ENCODE peak calls at places on chromosomes 5 and 9, in ten cellular contexts. One of them, this sample, is unnamed.

GRCh38 chr5:108898257-108898656 is 150.6 kb downstream of the FER start:
- DNase-seq in NT2/D1: no peak
- DNase-seq in Caco-2: no peak
- DNase-seq in right lobe of liver: no peak
- DNase-seq in ovary: no peak
- DNase-seq in breast epithelium: no peak
- DNase-seq in cardiac muscle cell: no peak
- DNase-seq in upper lobe of right lung: no peak
- DNase-seq in sigmoid colon: no peak
- DNase-seq in pancreas: no peak
- DNase-seq in this sample: no peak

GRCh38 chr5:76819851-76820280 is 1.0 kb downstream of the F2RL1 start:
- DNase-seq in NT2/D1: no peak
- DNase-seq in Caco-2: peak; percentile 38
- DNase-seq in right lobe of liver: peak; percentile 78
- DNase-seq in ovary: no peak
- DNase-seq in breast epithelium: no peak
- DNase-seq in cardiac muscle cell: no peak
- DNase-seq in upper lobe of right lung: peak; percentile 66
- DNase-seq in sigmoid colon: no peak
- DNase-seq in pancreas: peak; percentile 34
- DNase-seq in this sample: peak; percentile 34

GRCh38 chr9:99012957-99013512 is 69.3 kb downstream of the COL15A1 start:
- DNase-seq in NT2/D1: no peak
- DNase-seq in Caco-2: no peak
- DNase-seq in right lobe of liver: no peak
- DNase-seq in ovary: no peak
- DNase-seq in breast epithelium: no peak
- DNase-seq in cardiac muscle cell: no peak
- DNase-seq in upper lobe of right lung: no peak
- DNase-seq in sigmoid colon: no peak
- DNase-seq in pancreas: no peak
- DNase-seq in this sample: no peak

GRCh38 chr5:72363146-72363802 is 43.1 kb downstream of the PTCD2 start:
- DNase-seq in NT2/D1: peak; percentile 23
- DNase-seq in Caco-2: no peak
- DNase-seq in right lobe of liver: no peak
- DNase-seq in ovary: no peak
- DNase-seq in breast epithelium: no peak
- DNase-seq in cardiac muscle cell: no peak
- DNase-seq in upper lobe of right lung: no peak
- DNase-seq in sigmoid colon: no peak
- DNase-seq in pancreas: no peak
- DNase-seq in this sample: no peak

GRCh38 chr5:83653669-83654068 is 67.0 kb downstream of the HAPLN1 start:
- DNase-seq in NT2/D1: no peak
- DNase-seq in Caco-2: no peak
- DNase-seq in right lobe of liver: no peak
- DNase-seq in ovary: peak; percentile 14
- DNase-seq in breast epithelium: no peak
- DNase-seq in cardiac muscle cell: no peak
- DNase-seq in upper lobe of right lung: no peak
- DNase-seq in sigmoid colon: no peak
- DNase-seq in pancreas: no peak
- DNase-seq in this sample: no peak

GRCh38 chr5:139301766-139302499 is 8.4 kb downstream of the MATR3 start:
- DNase-seq in NT2/D1: no peak
- DNase-seq in Caco-2: no peak
- DNase-seq in right lobe of liver: no peak
- DNase-seq in ovary: no peak
- DNase-seq in breast epithelium: no peak
- DNase-seq in cardiac muscle cell: peak; percentile 28
- DNase-seq in upper lobe of right lung: no peak
- DNase-seq in sigmoid colon: no peak
- DNase-seq in pancreas: no peak
- DNase-seq in this sample: no peak

GRCh38 chr5:71809446-71809845 is 90.4 kb downstream of the CARTPT start:
- DNase-seq in NT2/D1: no peak
- DNase-seq in Caco-2: no peak
- DNase-seq in right lobe of liver: no peak
- DNase-seq in ovary: no peak
- DNase-seq in breast epithelium: no peak
- DNase-seq in cardiac muscle cell: no peak
- DNase-seq in upper lobe of right lung: no peak
- DNase-seq in sigmoid colon: no peak
- DNase-seq in pancreas: no peak
- DNase-seq in this sample: no peak

GRCh38 chr5:9265391-9266287 is 280.2 kb downstream of the SEMA5A start:
- DNase-seq in NT2/D1: peak; percentile 11
- DNase-seq in Caco-2: peak; percentile 44
- DNase-seq in right lobe of liver: no peak
- DNase-seq in ovary: no peak
- DNase-seq in breast epithelium: peak; percentile 55
- DNase-seq in cardiac muscle cell: peak; percentile 75
- DNase-seq in upper lobe of right lung: peak; percentile 79
- DNase-seq in sigmoid colon: no peak
- DNase-seq in pancreas: no peak
- DNase-seq in this sample: peak; percentile 70

GRCh38 chr9:136882109-136882946 is 4.0 kb upstream of the TRAF2 start:
- DNase-seq in NT2/D1: no peak
- DNase-seq in Caco-2: peak; percentile 67
- DNase-seq in right lobe of liver: peak; percentile 79
- DNase-seq in ovary: no peak
- DNase-seq in breast epithelium: no peak
- DNase-seq in cardiac muscle cell: no peak
- DNase-seq in upper lobe of right lung: no peak
- DNase-seq in sigmoid colon: peak; percentile 80
- DNase-seq in pancreas: peak; percentile 68
- DNase-seq in this sample: no peak

GRCh38 chr9:123102380-123103113 is 69.1 kb downstream of the GPR21 start:
- DNase-seq in NT2/D1: no peak
- DNase-seq in Caco-2: peak; percentile 30
- DNase-seq in right lobe of liver: no peak
- DNase-seq in ovary: no peak
- DNase-seq in breast epithelium: no peak
- DNase-seq in cardiac muscle cell: no peak
- DNase-seq in upper lobe of right lung: no peak
- DNase-seq in sigmoid colon: no peak
- DNase-seq in pancreas: no peak
- DNase-seq in this sample: peak; percentile 24

GRCh38 chr5:96963267-96963666 is 27.4 kb downstream of the LNPEP start:
- DNase-seq in NT2/D1: no peak
- DNase-seq in Caco-2: no peak
- DNase-seq in right lobe of liver: no peak
- DNase-seq in ovary: no peak
- DNase-seq in breast epithelium: no peak
- DNase-seq in cardiac muscle cell: peak; percentile 53
- DNase-seq in upper lobe of right lung: no peak
- DNase-seq in sigmoid colon: peak; percentile 75
- DNase-seq in pancreas: no peak
- DNase-seq in this sample: peak; percentile 7

GRCh38 chr9:101791938-101792337 is 53.5 kb upstream of the GRIN3A start:
- DNase-seq in NT2/D1: peak; percentile 79
- DNase-seq in Caco-2: peak; percentile 73
- DNase-seq in right lobe of liver: no peak
- DNase-seq in ovary: no peak
- DNase-seq in breast epithelium: no peak
- DNase-seq in cardiac muscle cell: peak; percentile 63
- DNase-seq in upper lobe of right lung: no peak
- DNase-seq in sigmoid colon: no peak
- DNase-seq in pancreas: peak; percentile 34
- DNase-seq in this sample: peak; percentile 38

GRCh38 chr5:90911169-90911568 is 352.6 kb downstream of the ADGRV1 start:
- DNase-seq in NT2/D1: no peak
- DNase-seq in Caco-2: no peak
- DNase-seq in right lobe of liver: no peak
- DNase-seq in ovary: no peak
- DNase-seq in breast epithelium: no peak
- DNase-seq in cardiac muscle cell: no peak
- DNase-seq in upper lobe of right lung: no peak
- DNase-seq in sigmoid colon: no peak
- DNase-seq in pancreas: no peak
- DNase-seq in this sample: no peak

GRCh38 chr9:81871695-81872094 is 56.5 kb upstream of the SPATA31D4 start:
- DNase-seq in NT2/D1: peak; percentile 22
- DNase-seq in Caco-2: no peak
- DNase-seq in right lobe of liver: no peak
- DNase-seq in ovary: no peak
- DNase-seq in breast epithelium: no peak
- DNase-seq in cardiac muscle cell: no peak
- DNase-seq in upper lobe of right lung: no peak
- DNase-seq in sigmoid colon: no peak
- DNase-seq in pancreas: no peak
- DNase-seq in this sample: no peak

GRCh38 chr5:10552183-10553143 is 11.4 kb upstream of the ANKRD33B start:
- DNase-seq in NT2/D1: no peak
- DNase-seq in Caco-2: no peak
- DNase-seq in right lobe of liver: no peak
- DNase-seq in ovary: no peak
- DNase-seq in breast epithelium: no peak
- DNase-seq in cardiac muscle cell: no peak
- DNase-seq in upper lobe of right lung: no peak
- DNase-seq in sigmoid colon: peak; percentile 52
- DNase-seq in pancreas: no peak
- DNase-seq in this sample: no peak

GRCh38 chr9:114836769-114837168 is 30.9 kb upstream of the TNFSF15 start:
- DNase-seq in NT2/D1: no peak
- DNase-seq in Caco-2: no peak
- DNase-seq in right lobe of liver: no peak
- DNase-seq in ovary: no peak
- DNase-seq in breast epithelium: no peak
- DNase-seq in cardiac muscle cell: no peak
- DNase-seq in upper lobe of right lung: no peak
- DNase-seq in sigmoid colon: no peak
- DNase-seq in pancreas: no peak
- DNase-seq in this sample: no peak

GRCh38 chr9:136567651-136568287 is 21.9 kb upstream of the NOTCH1 start:
- DNase-seq in NT2/D1: no peak
- DNase-seq in Caco-2: peak; percentile 66
- DNase-seq in right lobe of liver: no peak
- DNase-seq in ovary: peak; percentile 77
- DNase-seq in breast epithelium: peak; percentile 71
- DNase-seq in cardiac muscle cell: no peak
- DNase-seq in upper lobe of right lung: no peak
- DNase-seq in sigmoid colon: peak; percentile 96
- DNase-seq in pancreas: peak; percentile 59
- DNase-seq in this sample: peak; percentile 55

GRCh38 chr5:157384971-157385709 is 74.9 kb upstream of the NIPAL4 start:
- DNase-seq in NT2/D1: peak; percentile 30
- DNase-seq in Caco-2: peak; percentile 65
- DNase-seq in right lobe of liver: no peak
- DNase-seq in ovary: no peak
- DNase-seq in breast epithelium: no peak
- DNase-seq in cardiac muscle cell: peak; percentile 88
- DNase-seq in upper lobe of right lung: no peak
- DNase-seq in sigmoid colon: peak; percentile 91
- DNase-seq in pancreas: no peak
- DNase-seq in this sample: peak; percentile 60

GRCh38 chr9:103816146-103816545 is 278.0 kb upstream of the SMC2 start:
- DNase-seq in NT2/D1: no peak
- DNase-seq in Caco-2: no peak
- DNase-seq in right lobe of liver: no peak
- DNase-seq in ovary: no peak
- DNase-seq in breast epithelium: no peak
- DNase-seq in cardiac muscle cell: no peak
- DNase-seq in upper lobe of right lung: no peak
- DNase-seq in sigmoid colon: no peak
- DNase-seq in pancreas: no peak
- DNase-seq in this sample: no peak

GRCh38 chr9:90003046-90003355 is 398.2 kb downstream of the GADD45G start:
- DNase-seq in NT2/D1: no peak
- DNase-seq in Caco-2: no peak
- DNase-seq in right lobe of liver: no peak
- DNase-seq in ovary: no peak
- DNase-seq in breast epithelium: no peak
- DNase-seq in cardiac muscle cell: no peak
- DNase-seq in upper lobe of right lung: no peak
- DNase-seq in sigmoid colon: no peak
- DNase-seq in pancreas: no peak
- DNase-seq in this sample: peak; percentile 44
- H3K4me1 ChIP-seq in NT2/D1: peaks cover 3% of the 10 kb centered on the region
- H3K4me1 ChIP-seq in Caco-2: peaks cover 5% of the 10 kb centered on the region
- H3K4me1 ChIP-seq in right lobe of liver: peaks cover 21% of the 10 kb centered on the region
- H3K4me1 ChIP-seq in ovary: peaks cover 30% of the 10 kb centered on the region
- H3K4me1 ChIP-seq in breast epithelium: no peaks in the 10 kb centered on the region
- H3K4me1 ChIP-seq in cardiac muscle cell: peaks cover 41% of the 10 kb centered on the region
- H3K4me1 ChIP-seq in upper lobe of right lung: peaks cover 38% of the 10 kb centered on the region
- H3K4me1 ChIP-seq in sigmoid colon: no peaks in the 10 kb centered on the region
- H3K4me1 ChIP-seq in pancreas: peaks cover 41% of the 10 kb centered on the region
- H3K4me1 ChIP-seq in this sample: peaks cover 49% of the 10 kb centered on the region

GRCh38 chr9:12680341-12680740 is 12.8 kb upstream of the TYRP1 start:
- DNase-seq in NT2/D1: peak; percentile 28
- DNase-seq in Caco-2: no peak
- DNase-seq in right lobe of liver: no peak
- DNase-seq in ovary: no peak
- DNase-seq in breast epithelium: no peak
- DNase-seq in cardiac muscle cell: no peak
- DNase-seq in upper lobe of right lung: no peak
- DNase-seq in sigmoid colon: no peak
- DNase-seq in pancreas: no peak
- DNase-seq in this sample: no peak
- H3K4me1 ChIP-seq in NT2/D1: no peaks in the 10 kb centered on the region
- H3K4me1 ChIP-seq in Caco-2: peaks cover 4% of the 10 kb centered on the region
- H3K4me1 ChIP-seq in right lobe of liver: no peaks in the 10 kb centered on the region
- H3K4me1 ChIP-seq in ovary: no peaks in the 10 kb centered on the region
- H3K4me1 ChIP-seq in breast epithelium: no peaks in the 10 kb centered on the region
- H3K4me1 ChIP-seq in cardiac muscle cell: no peaks in the 10 kb centered on the region
- H3K4me1 ChIP-seq in upper lobe of right lung: no peaks in the 10 kb centered on the region
- H3K4me1 ChIP-seq in sigmoid colon: no peaks in the 10 kb centered on the region
- H3K4me1 ChIP-seq in pancreas: no peaks in the 10 kb centered on the region
- H3K4me1 ChIP-seq in this sample: no peaks in the 10 kb centered on the region

DNA sequence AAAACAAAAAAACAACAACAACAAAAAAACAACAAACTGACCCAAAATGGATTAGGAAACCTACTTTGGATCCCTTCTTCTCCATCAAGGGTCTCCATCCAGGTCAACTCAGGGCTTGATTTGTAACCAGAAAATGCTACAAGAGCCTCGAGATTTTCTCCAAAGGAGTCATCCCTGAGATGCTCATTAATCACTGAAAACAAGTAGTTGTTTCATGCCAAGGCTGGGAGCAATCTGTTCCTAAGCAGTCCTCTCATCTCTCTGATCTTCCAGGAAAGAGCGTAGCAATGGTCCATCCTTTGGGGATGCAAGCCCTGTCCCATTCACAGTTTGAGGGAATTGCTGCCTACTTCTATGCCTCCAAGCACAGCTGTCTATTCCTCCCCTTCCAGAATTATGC is 203.0 kb upstream of the MAP3K1 start:
- DNase-seq in NT2/D1: no peak
- DNase-seq in Caco-2: no peak
- DNase-seq in right lobe of liver: no peak
- DNase-seq in ovary: no peak
- DNase-seq in breast epithelium: no peak
- DNase-seq in cardiac muscle cell: no peak
- DNase-seq in upper lobe of right lung: no peak
- DNase-seq in sigmoid colon: no peak
- DNase-seq in pancreas: no peak
- DNase-seq in this sample: no peak
- H3K4me1 ChIP-seq in NT2/D1: peaks cover 3% of the 10 kb centered on the region
- H3K4me1 ChIP-seq in Caco-2: peaks cover 3% of the 10 kb centered on the region
- H3K4me1 ChIP-seq in right lobe of liver: no peaks in the 10 kb centered on the region
- H3K4me1 ChIP-seq in ovary: peaks cover 6% of the 10 kb centered on the region
- H3K4me1 ChIP-seq in breast epithelium: no peaks in the 10 kb centered on the region
- H3K4me1 ChIP-seq in cardiac muscle cell: peaks cover 14% of the 10 kb centered on the region
- H3K4me1 ChIP-seq in upper lobe of right lung: peaks cover 15% of the 10 kb centered on the region
- H3K4me1 ChIP-seq in sigmoid colon: no peaks in the 10 kb centered on the region
- H3K4me1 ChIP-seq in pancreas: no peaks in the 10 kb centered on the region
- H3K4me1 ChIP-seq in this sample: peaks cover 29% of the 10 kb centered on the region

GRCh38 chr5:38557309-38557710 is 864 bp upstream of the LIFR start:
- DNase-seq in NT2/D1: no peak
- DNase-seq in Caco-2: no peak
- DNase-seq in right lobe of liver: no peak
- DNase-seq in ovary: no peak
- DNase-seq in breast epithelium: no peak
- DNase-seq in cardiac muscle cell: no peak
- DNase-seq in upper lobe of right lung: no peak
- DNase-seq in sigmoid colon: no peak
- DNase-seq in pancreas: peak; percentile 32
- DNase-seq in this sample: peak; percentile 54
- H3K4me1 ChIP-seq in NT2/D1: no peaks in the 10 kb centered on the region
- H3K4me1 ChIP-seq in Caco-2: peaks cover 2% of the 10 kb centered on the region
- H3K4me1 ChIP-seq in right lobe of liver: peaks cover 4% of the 10 kb centered on the region
- H3K4me1 ChIP-seq in ovary: no peaks in the 10 kb centered on the region
- H3K4me1 ChIP-seq in breast epithelium: no peaks in the 10 kb centered on the region
- H3K4me1 ChIP-seq in cardiac muscle cell: peaks cover 15% of the 10 kb centered on the region
- H3K4me1 ChIP-seq in upper lobe of right lung: peaks cover 17% of the 10 kb centered on the region
- H3K4me1 ChIP-seq in sigmoid colon: no peaks in the 10 kb centered on the region
- H3K4me1 ChIP-seq in pancreas: peaks cover 15% of the 10 kb centered on the region
- H3K4me1 ChIP-seq in this sample: peaks cover 34% of the 10 kb centered on the region

This sample was measured in thyroid gland.